ENCODE peak calls at places on chromosomes 2 and 18, in six cellular contexts. G, N, R, M, Z and X are unnamed samples.

GRCh38 chr18:32040936-32041335 is 22.3 kb downstream of the RNF125 start:
- DNase-seq in G (no peak), N (no peak), R (no peak), M (no peak), Z (peak; percentile 43), X (peak; percentile 30)

GRCh38 chr2:195998070-195998469 is 70.6 kb downstream of the DNAH7 start:
- DNase-seq in G (no peak), N (no peak), R (no peak), M (no peak), Z (no peak), X (no peak)

GRCh38 chr2:15733867-15734765 is 142.4 kb downstream of the DDX1 start:
- DNase-seq in G (no peak), N (no peak), R (no peak), M (peak; percentile 24), Z (no peak), X (no peak)

GRCh38 chr2:151410485-151410833 is 757 bp downstream of the RIF1 start:
- DNase-seq in G (peak; percentile 30), N (no peak), R (peak; percentile 44), M (peak; percentile 77), Z (peak; percentile 16), X (peak; percentile 2)

GRCh38 chr2:234491897-234492296 is 5.0 kb downstream of the ARL4C start:
- DNase-seq in G (no peak), N (no peak), R (no peak), M (peak; percentile 46), Z (no peak), X (no peak)

GRCh38 chr2:227817940-227818568 is 4.4 kb downstream of the CCL20 start:
- DNase-seq in G (peak; percentile 50), N (peak; percentile 89), R (no peak), M (peak; percentile 92), Z (peak; percentile 7), X (peak; percentile 65)

GRCh38 chr18:596288-596881 is 403 bp upstream of the CLUL1 start:
- DNase-seq in G (peak; percentile 84), N (peak; percentile 73), R (no peak), M (peak; percentile 88), Z (no peak), X (peak; percentile 1)

GRCh38 chr18:33746261-33746660 is 168.2 kb downstream of the ASXL3 start:
- DNase-seq in G (no peak), N (no peak), R (no peak), M (no peak), Z (no peak), X (no peak)

GRCh38 chr2:173716458-173717052 is 248.6 kb downstream of the SP3 start:
- DNase-seq in G (no peak), N (no peak), R (no peak), M (no peak), Z (no peak), X (no peak)

GRCh38 chr2:181407171-181407570 is 50.0 kb upstream of the ITGA4 start:
- DNase-seq in G (no peak), N (no peak), R (no peak), M (no peak), Z (no peak), X (no peak)

GRCh38 chr2:218194880-218195279 is 22.1 kb upstream of the ARPC2 start:
- DNase-seq in G (no peak), N (no peak), R (no peak), M (no peak), Z (no peak), X (no peak)

GRCh38 chr18:66599190-66599589 is 4.7 kb downstream of the CDH19 start:
- DNase-seq in G (no peak), N (no peak), R (no peak), M (no peak), Z (no peak), X (no peak)

GRCh38 chr18:5508821-5509220 is 35.0 kb downstream of the EPB41L3 start:
- DNase-seq in G (no peak), N (no peak), R (no peak), M (no peak), Z (no peak), X (no peak)

GRCh38 chr2:221111739-221112138 is 460.4 kb downstream of the EPHA4 start:
- DNase-seq in G (no peak), N (no peak), R (no peak), M (no peak), Z (no peak), X (no peak)

GRCh38 chr2:109005686-109006204 is 16.7 kb upstream of the EDAR start:
- DNase-seq in G (no peak), N (no peak), R (no peak), M (no peak), Z (no peak), X (no peak)

GRCh38 chr2:226495466-226496161 is 304.0 kb downstream of the IRS1 start:
- DNase-seq in G (no peak), N (no peak), R (no peak), M (no peak), Z (no peak), X (no peak)

GRCh38 chr2:11024010-11024615 is 112.4 kb downstream of the KCNF1 start:
- DNase-seq in G (no peak), N (no peak), R (no peak), M (peak; percentile 49), Z (no peak), X (no peak)

GRCh38 chr2:232540441-232541041 is 1.0 kb downstream of the CHRNG start:
- DNase-seq in G (no peak), N (peak; percentile 40), R (no peak), M (no peak), Z (no peak), X (no peak)

GRCh38 chr2:104091894-104092293 is 762.0 kb upstream of the POU3F3 start:
- DNase-seq in G (no peak), N (no peak), R (no peak), M (no peak), Z (no peak), X (no peak)

GRCh38 chr2:231204581-231204980 is 6.2 kb downstream of the ARMC9 start:
- DNase-seq in G (no peak), N (no peak), R (no peak), M (no peak), Z (no peak), X (no peak)

GRCh38 chr2:173656086-173656485 is 301.4 kb downstream of the CDCA7 start:
- DNase-seq in G (no peak), N (no peak), R (no peak), M (no peak), Z (no peak), X (no peak)

GRCh38 chr2:238864207-238865014 is 16.5 kb downstream of the TWIST2 start:
- DNase-seq in G (peak; percentile 87), N (peak; percentile 82), R (no peak), M (peak; percentile 94), Z (no peak), X (no peak)

GRCh38 chr18:55300469-55301195 is 287.4 kb downstream of the TCF4 start:
- DNase-seq in G (no peak), N (no peak), R (no peak), M (no peak), Z (no peak), X (no peak)

GRCh38 chr2:164764474-164764873 is 77.1 kb downstream of the COBLL1 start:
- DNase-seq in G (no peak), N (no peak), R (no peak), M (no peak), Z (no peak), X (no peak)

GRCh38 chr2:134436706-134437105 is 182.8 kb downstream of the MGAT5 start:
- DNase-seq in G (no peak), N (no peak), R (no peak), M (no peak), Z (no peak), X (no peak)

GRCh38 chr18:48977914-48978313 is 27.1 kb upstream of the SMAD7 start:
- DNase-seq in G (no peak), N (no peak), R (no peak), M (no peak), Z (no peak), X (no peak)

GRCh38 chr18:48974304-48975220 is 23.8 kb upstream of the SMAD7 start:
- DNase-seq in G (no peak), N (no peak), R (peak; percentile 70), M (peak; percentile 81), Z (no peak), X (no peak)

GRCh38 chr18:48975221-48975816 is 24.6 kb upstream of the SMAD7 start:
- DNase-seq in G (no peak), N (no peak), R (peak; percentile 48), M (no peak), Z (no peak), X (no peak)

GRCh38 chr18:48973731-48974130 is 23.0 kb upstream of the SMAD7 start:
- DNase-seq in G (no peak), N (no peak), R (no peak), M (peak; percentile 65), Z (no peak), X (no peak)

DNA sequence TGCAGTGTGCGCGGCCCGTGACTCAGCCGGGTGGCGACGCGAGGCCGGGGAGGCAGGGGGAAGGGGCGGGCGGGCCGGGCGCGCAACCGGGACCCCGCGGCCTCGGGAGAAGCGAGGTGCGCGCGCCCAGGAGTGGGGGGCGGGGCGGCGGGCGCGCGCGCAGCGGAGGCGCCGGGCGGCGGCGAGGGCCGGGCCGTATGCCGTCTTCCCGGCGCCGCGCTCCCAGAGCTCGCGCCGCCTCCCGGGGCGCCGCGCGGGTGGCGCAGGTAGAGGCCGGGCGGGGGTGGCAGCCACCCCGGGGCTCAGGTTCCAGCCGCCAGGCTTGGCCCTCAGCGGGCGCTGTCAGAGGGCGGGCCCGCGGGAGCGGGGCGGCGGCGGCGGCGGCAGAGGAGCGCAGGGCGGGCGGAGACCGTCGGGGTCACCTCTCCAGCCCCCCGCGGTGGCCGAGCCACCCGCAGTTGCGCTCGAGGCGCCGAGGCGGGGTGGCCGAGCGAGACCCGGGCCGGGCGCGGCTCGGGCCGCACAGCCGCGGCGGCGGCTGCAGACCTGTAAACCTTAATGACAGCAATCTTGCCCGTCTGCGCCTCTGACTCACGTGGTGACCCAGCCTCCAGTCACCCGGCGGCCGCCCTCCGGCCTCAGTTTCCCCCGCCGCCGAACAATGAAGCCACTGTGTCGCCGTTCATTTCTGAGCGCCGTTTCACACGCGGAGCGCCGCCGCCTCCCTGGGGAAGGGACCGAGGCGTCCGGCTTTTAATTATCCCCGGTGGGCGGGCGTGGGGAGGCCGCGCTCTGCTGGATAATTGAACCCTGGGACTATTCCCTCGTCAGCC is 25.3 kb upstream of the SMAD7 start:
- DNase-seq in G (peak; percentile 62), N (peak; percentile 85), R (peak; percentile 83), M (peak; percentile 84), Z (peak; percentile 37), X (peak; percentile 35)
- H3K27ac ChIP-seq in G (peak overlapping the region; percentile 81), N (peak overlapping the region; percentile 87), R (peak overlapping the region; percentile 98), M (peak overlapping the region; percentile 53), Z (no peak overlapping the region), X (no peak overlapping the region)

GRCh38 chr2:128232965-128233789 is 85.5 kb downstream of the HS6ST1 start:
- DNase-seq in G (peak; percentile 86), N (peak; percentile 93), R (peak; percentile 91), M (peak; percentile 96), Z (peak; percentile 76), X (peak; percentile 48)
- H3K27ac ChIP-seq in G (peak overlapping the region; percentile 79), N (peak overlapping the region; percentile 39), R (peak overlapping the region; percentile 79), M (no peak overlapping the region), Z (peak overlapping the region; percentile 42), X (no peak overlapping the region)

DNA sequence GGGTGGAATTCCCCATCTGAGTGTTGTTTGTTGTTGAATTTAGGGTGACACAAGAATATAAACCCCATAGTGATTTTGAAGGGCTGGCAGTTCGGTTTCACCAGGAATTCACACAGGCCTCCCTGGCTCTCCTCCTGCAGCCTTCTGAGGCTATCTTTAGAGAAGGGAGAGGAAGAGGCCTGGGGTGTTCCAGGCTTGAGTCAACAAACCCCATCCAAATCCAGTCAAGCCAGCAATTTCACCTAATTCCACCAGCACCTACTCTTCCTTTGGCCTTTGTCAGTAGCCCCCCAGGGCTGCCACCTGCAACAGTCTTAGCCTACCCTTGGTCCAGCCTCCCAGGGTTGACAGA is 32.0 kb downstream of the MARCHF4 start:
- DNase-seq in G (no peak), N (no peak), R (no peak), M (no peak), Z (no peak), X (no peak)
- H3K27ac ChIP-seq in G (no peak overlapping the region), N (no peak overlapping the region), R (peak overlapping the region; percentile 20), M (no peak overlapping the region), Z (no peak overlapping the region), X (no peak overlapping the region)

GRCh38 chr18:70221156-70221910 is 15.8 kb upstream of the RTTN start:
- DNase-seq in G (no peak), N (no peak), R (no peak), M (peak; percentile 88), Z (no peak), X (no peak)
- H3K27ac ChIP-seq in G (no peak overlapping the region), N (no peak overlapping the region), R (no peak overlapping the region), M (no peak overlapping the region), Z (no peak overlapping the region), X (no peak overlapping the region)